ENCODE peak calls at places on chromosomes 3 and 15, in ten cellular contexts. B is heart left ventricle; F is activated naive CD4-positive, alpha-beta T cell; C is lower lobe of right lung; T is OCI-LY7; N is LoVo; G is GM10248; V is posterior cingulate gyrus; I is left ventricle myocardium inferior; P is uterus. Q is an unnamed sample.

GRCh38 chr15:97600190-97600589 is 360.3 kb upstream of the ARRDC4 start:
- DNase-seq in T (no peak), B (no peak), G (no peak), V (no peak), C (no peak), P (no peak), I (no peak), F (no peak), N (no peak), Q (no peak)

GRCh38 chr3:196198771-196199753 is 12.1 kb downstream of the ZDHHC19 start:
- DNase-seq in G (no peak), N (no peak), F (no peak), T (peak), I (no peak), B (no peak), C (no peak), P (no peak), V (no peak), Q (no peak)

GRCh38 chr3:193214445-193214844 is 26.6 kb upstream of the PLAAT1 start:
- DNase-seq in B (no peak), C (no peak), F (no peak), I (no peak), V (no peak), G (no peak), T (no peak), P (no peak), N (no peak), Q (no peak)

GRCh38 chr15:71295242-71296031 is 180.2 kb downstream of the THSD4 start:
- DNase-seq in P (peak), N (peak), V (no peak), C (no peak), T (no peak), B (no peak), F (no peak), G (no peak), I (no peak), Q (no peak)

GRCh38 chr3:28835751-28836150 is 445.1 kb upstream of the RBMS3 start:
- DNase-seq in V (peak), N (no peak), P (no peak), B (no peak), F (no peak), I (no peak), T (no peak), C (peak), G (no peak), Q (no peak)

GRCh38 chr3:98692787-98693473 is 70.2 kb upstream of the ST3GAL6 start:
- DNase-seq in N (no peak), T (no peak), B (peak), C (no peak), I (no peak), P (no peak), G (no peak), F (no peak), V (no peak), Q (no peak)

GRCh38 chr15:76217029-76217866 is 94.0 kb downstream of the ETFA start:
- DNase-seq in F (no peak), I (no peak), T (no peak), P (no peak), B (no peak), V (no peak), G (no peak), N (peak), C (no peak), Q (peak)

GRCh38 chr15:78109156-78109555 is 16.8 kb downstream of the SH2D7 start:
- DNase-seq in B (no peak), N (no peak), I (no peak), V (no peak), P (no peak), C (no peak), T (no peak), F (no peak), G (no peak), Q (no peak)

GRCh38 chr3:128919988-128920387 is 40.6 kb downstream of the ACAD9 start:
- DNase-seq in N (no peak), G (no peak), I (no peak), C (no peak), V (no peak), P (no peak), T (no peak), F (no peak), B (no peak), Q (no peak)

GRCh38 chr3:37504583-37505357 is 330.4 kb upstream of the LRRFIP2 start:
- DNase-seq in P (no peak), G (no peak), V (no peak), I (no peak), F (no peak), N (no peak), B (no peak), C (no peak), T (no peak), Q (no peak)

GRCh38 chr15:48358229-48358641 is 27.0 kb downstream of the DUT start:
- DNase-seq in B (no peak), G (peak), F (no peak), T (peak), I (no peak), V (no peak), P (no peak), N (peak), C (no peak), Q (no peak)

GRCh38 chr15:101372149-101372577 is 77.1 kb upstream of the SNRPA1 start:
- DNase-seq in C (no peak), G (no peak), B (no peak), N (no peak), T (no peak), V (no peak), F (no peak), P (no peak), I (no peak), Q (no peak)

GRCh38 chr3:14573706-14574105 is 33.6 kb upstream of the GRIP2 start:
- DNase-seq in V (no peak), N (no peak), T (no peak), B (no peak), G (no peak), F (no peak), P (no peak), I (no peak), C (no peak), Q (no peak)